ENCODE peak calls at places on chromosome 15, in five cellular contexts. L is keratinocyte, D is mammary epithelial cell, N is PC-3, J is GM23248. H is an unnamed sample.

GRCh38 chr15:85840079-85840801 is 45.5 kb upstream of the KLHL25 start:
- DNase-seq in N (peak; percentile 91), J (peak; percentile 81), D (peak; percentile 63), L (no peak), H (peak; percentile 53)

GRCh38 chr15:34808016-34808415 is 12.7 kb upstream of the ACTC1 start:
- DNase-seq in J (peak; percentile 58), D (peak; percentile 45), L (no peak), N (peak; percentile 27), H (peak; percentile 60)

GRCh38 chr15:35444557-35445204 is 101.3 kb downstream of the DPH6 start:
- DNase-seq in J (peak; percentile 67), N (peak; percentile 76), D (peak; percentile 28), L (no peak), H (peak; percentile 52)

GRCh38 chr15:90143176-90143655 is 40.9 kb upstream of the IDH2 start:
- DNase-seq in D (peak; percentile 48), N (peak; percentile 79), J (no peak), L (no peak), H (peak; percentile 66)

GRCh38 chr15:22259881-22260421 is 179.6 kb downstream of the OR4M2 start:
- DNase-seq in N (no peak), J (no peak), L (no peak), D (no peak), H (no peak)

GRCh38 chr15:49313650-49314049 is 109.4 kb upstream of the FGF7 start:
- DNase-seq in D (peak; percentile 60), J (peak; percentile 92), N (peak; percentile 9), L (no peak), H (peak; percentile 87)

GRCh38 chr15:80694624-80695098 is 449 bp upstream of the ABHD17C start:
- DNase-seq in L (no peak), D (peak; percentile 36), J (peak; percentile 64), N (peak; percentile 32), H (peak; percentile 48)

GRCh38 chr15:73685981-73686380 is 1.8 kb downstream of the CD276 start:
- DNase-seq in J (peak; percentile 45), L (no peak), N (no peak), D (no peak), H (peak; percentile 19)

GRCh38 chr15:80389370-80389769 is 14.8 kb upstream of the ARNT2 start:
- DNase-seq in D (no peak), L (no peak), J (no peak), N (no peak), H (no peak)

GRCh38 chr15:59976480-59976879 is 27.6 kb upstream of the FOXB1 start:
- DNase-seq in N (no peak), L (no peak), D (no peak), J (no peak), H (no peak)

GRCh38 chr15:91209318-91209717 is 109.3 kb downstream of the SV2B start:
- DNase-seq in J (no peak), D (no peak), L (no peak), N (no peak), H (no peak)

GRCh38 chr15:64809649-64810498 is 15.6 kb downstream of the PIF1 start:
- DNase-seq in L (no peak), D (peak; percentile 41), J (peak; percentile 86), N (peak; percentile 73), H (peak; percentile 58)

GRCh38 chr15:57321973-57322601 is 54.2 kb upstream of the CGNL1 start:
- DNase-seq in N (no peak), L (no peak), J (no peak), D (no peak), H (no peak)

GRCh38 chr15:23447107-23447500 is at the start of gene GOLGA6L2:
- DNase-seq in J (peak; percentile 8), N (peak; percentile 25), D (no peak), L (no peak), H (no peak)

GRCh38 chr15:95024388-95024787 is 793.0 kb downstream of the MCTP2 start:
- DNase-seq in L (no peak), N (peak; percentile 60), J (peak; percentile 73), D (peak; percentile 37), H (peak; percentile 63)

GRCh38 chr15:72379856-72380255 is 4.0 kb upstream of the HEXA start:
- DNase-seq in J (no peak), N (no peak), L (no peak), D (no peak), H (no peak)

GRCh38 chr15:72182673-72183072 is 14.9 kb downstream of the GRAMD2A start:
- DNase-seq in J (no peak), N (no peak), L (no peak), D (peak; percentile 65), H (no peak)

GRCh38 chr15:73800662-73801345 is 47.7 kb upstream of the INSYN1 start:
- DNase-seq in J (peak; percentile 95), N (peak; percentile 46), L (no peak), D (peak; percentile 43), H (peak; percentile 84)

GRCh38 chr15:101070502-101071273 is 151.5 kb downstream of the LRRK1 start:
- DNase-seq in N (peak; percentile 55), D (peak; percentile 90), L (no peak), J (peak; percentile 90), H (peak; percentile 85)

GRCh38 chr15:35305906-35306305 is 220.8 kb upstream of the NANOGP8 start:
- DNase-seq in N (peak; percentile 64), J (peak; percentile 62), D (peak; percentile 55), L (no peak), H (peak; percentile 83)

GRCh38 chr15:40257656-40258450 is 19.0 kb downstream of the PAK6 start:
- DNase-seq in J (no peak), L (no peak), N (no peak), D (no peak), H (peak; percentile 27)

GRCh38 chr15:20344601-20345400 is 196.8 kb downstream of the GOLGA6L6 start:
- DNase-seq in D (peak; percentile 12), L (no peak), N (no peak), J (no peak), H (no peak)

GRCh38 chr15:75904241-75904631 is 558 bp downstream of the FBXO22 start:
- DNase-seq in J (peak; percentile 65), L (no peak), D (peak; percentile 50), N (peak; percentile 37), H (peak; percentile 51)

GRCh38 chr15:38829086-38829485 is 264.5 kb upstream of the RASGRP1 start:
- DNase-seq in D (no peak), L (no peak), J (no peak), N (no peak), H (no peak)

GRCh38 chr15:39887832-39888231 is 32.2 kb downstream of the GPR176 start:
- DNase-seq in N (peak; percentile 76), L (no peak), J (peak; percentile 55), D (peak; percentile 65), H (peak; percentile 77)

GRCh38 chr15:79004336-79004735 is 59.5 kb upstream of the CTSH start:
- DNase-seq in J (peak; percentile 72), N (peak; percentile 47), D (peak; percentile 69), L (no peak), H (peak; percentile 33)

GRCh38 chr15:48177383-48177874 is 666 bp downstream of the MYEF2 start:
- DNase-seq in N (peak; percentile 42), J (peak; percentile 68), L (no peak), D (peak; percentile 20), H (peak; percentile 70)

GRCh38 chr15:48175126-48175525 is 3.0 kb downstream of the MYEF2 start:
- DNase-seq in N (no peak), L (no peak), J (no peak), D (no peak), H (no peak)

GRCh38 chr15:48177875-48178611 is at the start of gene MYEF2:
- DNase-seq in N (peak; percentile 50), J (peak; percentile 65), D (peak; percentile 18), L (no peak), H (peak; percentile 65)

GRCh38 chr15:48176957-48177356 is 1.1 kb downstream of the MYEF2 start:
- DNase-seq in J (no peak), L (no peak), N (no peak), D (no peak), H (no peak)

GRCh38 chr15:48176097-48176496 is 2.0 kb downstream of the MYEF2 start:
- DNase-seq in L (no peak), D (no peak), J (peak; percentile 2), N (no peak), H (peak; percentile 46)
- H3K4me2 ChIP-seq in L (no peak overlapping the region), D (no peak overlapping the region), J (no peak overlapping the region), N (no peak overlapping the region), H (no peak overlapping the region)

DNA sequence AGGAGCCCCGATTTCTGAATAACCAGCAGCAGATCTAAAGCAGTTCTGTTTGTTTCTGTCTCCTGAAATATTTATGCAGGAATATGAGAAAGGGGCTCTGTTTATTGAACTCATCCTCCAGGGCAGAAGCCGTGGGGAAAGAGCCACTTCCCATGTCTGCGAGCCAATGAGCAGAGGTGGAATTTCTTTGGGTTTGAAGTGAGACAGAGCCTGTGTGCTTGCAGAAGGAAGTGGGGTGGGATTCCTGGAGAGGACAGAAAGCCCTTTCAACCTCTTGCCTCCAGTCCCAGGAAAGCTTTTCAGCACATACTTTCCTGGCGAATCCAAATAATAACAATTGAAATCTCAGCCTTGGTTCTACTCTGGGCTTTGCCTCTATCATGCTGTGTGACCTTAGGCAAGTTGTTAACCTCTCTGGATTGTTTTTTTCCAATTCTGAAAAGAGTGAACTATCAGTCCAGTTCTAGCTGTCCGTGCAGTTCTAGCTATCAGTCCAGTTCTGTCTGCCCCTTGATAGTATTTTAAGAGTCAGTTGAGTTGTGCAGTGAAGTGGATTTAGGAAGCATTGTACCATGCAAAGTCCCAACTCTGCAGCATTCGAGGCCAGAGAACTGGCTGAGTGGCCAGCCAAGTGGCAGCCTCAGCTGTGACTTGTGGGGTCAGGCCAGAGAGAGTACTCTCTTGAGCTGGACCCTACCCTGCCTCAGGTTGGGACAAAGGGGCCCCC is 15.9 kb downstream of the CORO2B start:
- DNase-seq in D (no peak), N (no peak), L (no peak), J (no peak), H (no peak)
- H3K4me2 ChIP-seq in D (no peak overlapping the region), N (no peak overlapping the region), L (no peak overlapping the region), J (no peak overlapping the region), H (no peak overlapping the region)

DNA sequence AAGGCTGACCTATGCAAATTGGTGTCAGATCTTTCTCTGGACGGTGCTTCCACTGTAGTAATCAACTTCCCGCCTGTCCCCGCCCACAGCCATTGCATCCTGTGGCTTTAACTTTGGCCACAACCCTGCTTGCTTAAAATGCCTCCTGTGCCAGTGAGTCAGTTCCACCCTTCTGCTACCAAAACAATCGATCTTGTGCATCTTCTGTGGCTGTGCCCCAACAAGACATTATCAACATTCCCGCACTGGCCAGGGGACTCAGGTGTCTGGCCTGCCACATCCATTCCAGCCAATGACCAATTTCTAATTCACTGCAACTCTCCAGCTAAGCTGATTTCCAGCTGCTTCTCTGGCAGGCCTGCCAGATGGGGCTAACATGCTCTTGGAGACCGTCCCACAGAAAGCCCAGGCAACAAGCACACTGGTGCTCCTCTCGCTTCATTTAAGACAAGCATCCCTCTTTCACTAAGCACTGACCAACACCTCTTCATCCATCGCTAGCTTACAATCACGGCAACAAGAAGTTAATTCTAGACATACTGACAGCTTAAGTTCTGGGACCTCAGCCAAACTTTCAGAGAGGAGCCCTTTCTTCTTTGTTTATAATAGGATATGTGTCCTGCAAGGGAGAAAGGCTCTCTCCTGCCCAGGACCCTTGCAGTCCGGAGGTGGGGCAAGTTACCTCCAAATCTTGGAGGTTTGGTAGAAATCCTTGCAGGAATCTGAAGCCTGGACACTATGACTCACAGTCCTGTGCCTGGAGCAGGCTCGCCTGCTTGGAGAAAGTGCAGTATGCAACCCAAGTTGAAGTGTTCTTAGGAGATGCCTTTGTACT is 6.7 kb downstream of the CA12 start:
- DNase-seq in D (peak; percentile 70), N (peak; percentile 53), J (peak; percentile 89), L (no peak), H (peak; percentile 78)
- H3K4me2 ChIP-seq in D (peak overlapping the region; percentile 71), N (peak overlapping the region; percentile 66), J (peak overlapping the region; percentile 79), L (peak overlapping the region; percentile 22), H (peak overlapping the region; percentile 75)

DNA sequence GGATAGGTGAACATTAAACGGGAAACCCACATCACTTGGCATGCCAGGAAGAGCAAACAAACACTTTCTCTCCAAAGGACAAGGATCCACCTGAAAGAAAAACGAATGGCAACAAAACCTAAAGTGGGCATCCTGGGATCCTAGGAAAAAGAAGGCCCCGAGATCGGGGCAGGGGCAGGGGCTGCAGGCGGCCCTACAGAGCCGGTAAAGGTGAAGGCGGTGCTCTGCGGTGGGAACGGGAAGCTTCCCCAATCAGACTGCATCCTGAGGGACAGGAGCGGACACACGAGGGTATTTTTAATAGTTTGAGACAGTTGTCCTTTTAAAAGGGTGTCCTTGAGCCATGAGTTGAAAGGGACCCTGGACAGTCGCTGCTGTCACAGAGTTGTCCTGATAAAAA is 24.9 kb upstream of the GABRA5 start:
- DNase-seq in J (no peak), L (no peak), N (no peak), D (no peak), H (no peak)
- H3K4me2 ChIP-seq in J (no peak overlapping the region), L (no peak overlapping the region), N (no peak overlapping the region), D (no peak overlapping the region), H (no peak overlapping the region)

H was measured in fibroblast of lung.